ENCODE peak calls at places on chromosomes 11 and 22, in nine cellular contexts. O is pancreas, F is GM12864, C is fibroblast of mammary gland, I is GM23338, M is MCF 10A, N is GM12878, G is endothelial cell, W is nephron progenitor cell. S is an unnamed sample.

GRCh38 chr11:122746050-122746478 is 90.5 kb downstream of the UBASH3B start:
- DNase-seq in O (no peak), F (peak; percentile 85), C (no peak), I (no peak), M (no peak), N (peak; percentile 87), G (no peak), W (no peak), S (peak; percentile 62)

GRCh38 chr11:7165911-7166310 is 77.1 kb downstream of the RBMXL2 start:
- DNase-seq in O (no peak), F (no peak), C (no peak), I (no peak), M (peak; percentile 43), N (no peak), G (no peak), W (no peak), S (no peak)

GRCh38 chr22:24200616-24201212 is 19.4 kb downstream of the SUSD2 start:
- DNase-seq in O (no peak), F (no peak), C (peak; percentile 64), I (no peak), M (peak; percentile 85), N (no peak), G (no peak), W (no peak), S (no peak)

GRCh38 chr22:43501951-43502874 is 90.4 kb downstream of the MPPED1 start:
- DNase-seq in O (peak; percentile 46), F (no peak), C (no peak), I (no peak), M (no peak), N (no peak), G (no peak), W (no peak), S (no peak)

GRCh38 chr11:8581300-8581699 is 12.7 kb downstream of the STK33 start:
- DNase-seq in O (no peak), F (no peak), C (peak; percentile 77), I (no peak), M (no peak), N (no peak), G (no peak), W (no peak), S (no peak)

GRCh38 chr11:132895340-132895739 is 637.0 kb downstream of the OPCML start:
- DNase-seq in O (no peak), F (no peak), C (no peak), I (no peak), M (peak; percentile 4), N (no peak), G (no peak), W (no peak), S (no peak)

GRCh38 chr22:40749006-40749405 is 69.7 kb downstream of the MCHR1 start:
- DNase-seq in O (no peak), F (no peak), C (no peak), I (no peak), M (no peak), N (no peak), G (no peak), W (peak; percentile 14), S (no peak)

GRCh38 chr11:120236169-120237107 is 3.5 kb upstream of the POU2F3 start:
- DNase-seq in O (no peak), F (no peak), C (peak; percentile 65), I (peak; percentile 40), M (peak; percentile 31), N (no peak), G (no peak), W (no peak), S (no peak)

GRCh38 chr11:71340076-71340606 is 87.8 kb upstream of the SHANK2 start:
- DNase-seq in O (no peak), F (no peak), C (no peak), I (no peak), M (no peak), N (no peak), G (no peak), W (no peak), S (no peak)

GRCh38 chr11:86459682-86460460 is 85.2 kb downstream of the CCDC81 start:
- DNase-seq in O (peak; percentile 68), F (no peak), C (peak; percentile 92), I (peak; percentile 8), M (peak; percentile 90), N (no peak), G (no peak), W (no peak), S (no peak)

GRCh38 chr11:8715501-8715900 is 32.9 kb downstream of the RPL27A start:
- DNase-seq in O (no peak), F (no peak), C (no peak), I (no peak), M (no peak), N (no peak), G (no peak), W (no peak), S (no peak)

GRCh38 chr11:117458275-117459120 is 130.8 kb downstream of the CEP164 start:
- DNase-seq in O (no peak), F (peak; percentile 44), C (no peak), I (no peak), M (peak; percentile 8), N (no peak), G (no peak), W (no peak), S (peak; percentile 72)

GRCh38 chr11:78179459-78180071 is 8.9 kb downstream of the KCTD21 start:
- DNase-seq in O (no peak), F (no peak), C (no peak), I (no peak), M (peak; percentile 68), N (no peak), G (no peak), W (no peak), S (no peak)

GRCh38 chr11:62245271-62245753 is 3.3 kb downstream of the SCGB1D2 start:
- DNase-seq in O (no peak), F (no peak), C (peak; percentile 25), I (peak; percentile 75), M (peak; percentile 34), N (no peak), G (peak; percentile 68), W (peak; percentile 79), S (peak; percentile 9)

GRCh38 chr11:45090607-45091006 is 55.8 kb upstream of the PRDM11 start:
- DNase-seq in O (no peak), F (no peak), C (no peak), I (no peak), M (no peak), N (no peak), G (no peak), W (no peak), S (no peak)

GRCh38 chr11:95361180-95361579 is 130.2 kb upstream of the SESN3 start:
- DNase-seq in O (no peak), F (no peak), C (no peak), I (no peak), M (no peak), N (no peak), G (no peak), W (no peak), S (no peak)

GRCh38 chr11:95364324-95365295 is 133.6 kb upstream of the SESN3 start:
- DNase-seq in O (no peak), F (no peak), C (peak; percentile 54), I (no peak), M (peak; percentile 63), N (no peak), G (no peak), W (no peak), S (no peak)

GRCh38 chr11:95363189-95363588 is 132.2 kb upstream of the SESN3 start:
- DNase-seq in O (no peak), F (no peak), C (no peak), I (no peak), M (no peak), N (no peak), G (no peak), W (no peak), S (no peak)

GRCh38 chr11:95365346-95365745 is 134.3 kb upstream of the SESN3 start:
- DNase-seq in O (no peak), F (no peak), C (no peak), I (no peak), M (no peak), N (no peak), G (no peak), W (no peak), S (no peak)

DNA sequence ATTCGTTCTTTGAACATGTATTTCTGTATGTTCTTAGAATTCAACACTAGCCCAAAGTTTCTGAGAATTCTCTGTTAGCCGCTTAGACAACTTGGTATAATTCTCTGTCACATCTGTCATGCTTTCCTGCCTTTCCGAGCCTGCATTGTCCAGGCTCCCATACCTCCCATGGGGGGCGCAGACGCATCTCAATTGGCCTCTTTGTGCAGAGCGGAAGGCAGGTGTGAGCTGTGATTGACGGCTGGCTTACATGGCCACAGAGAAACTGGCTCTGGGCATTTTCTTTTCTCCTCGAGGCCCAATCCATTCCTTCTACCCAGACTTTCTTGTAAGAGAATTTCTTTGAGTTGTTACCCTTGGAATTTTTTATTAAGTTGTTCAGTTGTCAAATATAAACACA is 132.7 kb upstream of the SESN3 start:
- DNase-seq in O (no peak), F (no peak), C (no peak), I (peak; percentile 77), M (no peak), N (no peak), G (no peak), W (peak; percentile 29), S (no peak)
- TF ChIP-seq CTCF in O (no peak), F (no peak), C (no peak), I (peak; percentile 58), M (no peak), N (no peak), G (no peak), W (no peak), S (no peak)

DNA sequence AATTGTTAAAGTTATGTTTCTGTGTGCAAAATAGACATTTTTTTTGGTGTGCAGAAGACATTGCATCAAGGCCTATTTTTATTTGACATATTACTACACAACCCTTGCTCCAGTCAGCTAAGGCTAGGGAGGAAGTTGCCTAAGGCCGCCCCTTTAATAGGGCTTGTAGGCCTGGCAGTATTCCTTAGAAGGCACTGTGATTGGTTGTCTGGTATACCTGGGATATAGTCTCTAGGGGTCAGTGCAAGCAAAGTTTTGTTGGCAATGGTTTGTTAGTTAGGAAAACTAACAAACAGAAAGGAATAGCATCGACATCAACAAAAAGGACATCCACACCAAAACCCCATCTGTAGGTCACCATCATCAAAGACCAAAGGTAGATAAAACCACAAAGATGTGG is 16.9 kb downstream of the CCDC15 start:
- DNase-seq in O (no peak), F (no peak), C (peak; percentile 48), I (peak; percentile 78), M (peak; percentile 66), N (no peak), G (no peak), W (no peak), S (no peak)
- TF ChIP-seq CTCF in O (no peak), F (peak; percentile 11), C (no peak), I (peak; percentile 70), M (peak; percentile 22), N (no peak), G (no peak), W (no peak), S (peak; percentile 11)

GRCh38 chr11:65781152-65781961 is 581 bp upstream of the AP5B1 start:
- DNase-seq in O (no peak), F (no peak), C (no peak), I (peak; percentile 82), M (no peak), N (no peak), G (peak; percentile 50), W (peak; percentile 45), S (no peak)
- TF ChIP-seq CTCF in O (no peak), F (peak; percentile 39), C (no peak), I (peak; percentile 33), M (peak; percentile 10), N (peak; percentile 5), G (peak; percentile 44), W (no peak), S (no peak)

GRCh38 chr11:12287374-12288211 is 89.8 kb upstream of the PARVA start:
- DNase-seq in O (no peak), F (no peak), C (peak; percentile 99), I (peak; percentile 80), M (peak; percentile 95), N (no peak), G (peak; percentile 74), W (peak; percentile 69), S (no peak)
- TF ChIP-seq CTCF in O (no peak), F (peak; percentile 56), C (peak; percentile 54), I (peak; percentile 86), M (peak; percentile 71), N (peak; percentile 43), G (peak; percentile 14), W (peak; percentile 45), S (peak; percentile 61)